ENCODE peak calls at places on chromosomes 4 and X, in six cellular contexts. W, R, D, P, S and A are unnamed samples.

GRCh38 chrX:8971116-8971515 is 62.8 kb downstream of the FAM9B start:
- DNase-seq in W (no peak), R (no peak), D (no peak), P (peak), S (peak), A (peak)

GRCh38 chr4:121827851-121828250 is 4.2 kb upstream of the CCNA2 start:
- DNase-seq in W (no peak), R (no peak), D (no peak), P (peak), S (no peak), A (peak)

GRCh38 chr4:40553995-40554394 is 75.7 kb downstream of the RBM47 start:
- DNase-seq in W (no peak), R (no peak), D (no peak), P (no peak), S (peak), A (no peak)

GRCh38 chrX:133335027-133335426 is 80.3 kb downstream of the GPC4 start:
- DNase-seq in W (no peak), R (peak), D (peak), P (peak), S (peak), A (peak)

GRCh38 chr4:153929651-153930050 is 140.8 kb upstream of the SFRP2 start:
- DNase-seq in W (no peak), R (no peak), D (no peak), P (peak), S (no peak), A (no peak)

GRCh38 chrX:134418317-134419113 is 41.5 kb upstream of the HPRT1 start:
- DNase-seq in W (no peak), R (peak), D (no peak), P (peak), S (no peak), A (no peak)

GRCh38 chrX:47573334-47574095 is 8.7 kb upstream of the TIMP1 start:
- DNase-seq in W (no peak), R (peak), D (peak), P (peak), S (no peak), A (no peak)

GRCh38 chr4:164396439-164396838 is 357.5 kb upstream of the SMIM31 start:
- DNase-seq in W (no peak), R (no peak), D (no peak), P (peak), S (no peak), A (peak)

GRCh38 chr4:173257732-173258717 is 76.1 kb downstream of the HMGB2 start:
- DNase-seq in W (peak), R (peak), D (peak), P (peak), S (peak), A (peak)

GRCh38 chrX:129525162-129525561 is 1.9 kb upstream of the SMARCA1 start:
- DNase-seq in W (no peak), R (no peak), D (no peak), P (no peak), S (no peak), A (no peak)

GRCh38 chrX:39000802-39001201 is 199.5 kb downstream of the MID1IP1 start:
- DNase-seq in W (no peak), R (no peak), D (no peak), P (no peak), S (no peak), A (no peak)

GRCh38 chr4:128582319-128582948 is 227.1 kb upstream of the JADE1 start:
- DNase-seq in W (no peak), R (no peak), D (no peak), P (no peak), S (no peak), A (no peak)

GRCh38 chr4:107243141-107243779 is 207.1 kb upstream of the DKK2 start:
- DNase-seq in W (no peak), R (no peak), D (peak), P (peak), S (no peak), A (no peak)

GRCh38 chrX:78831523-78831922 is 84.0 kb downstream of the LPAR4 start:
- DNase-seq in W (no peak), R (no peak), D (no peak), P (no peak), S (no peak), A (no peak)

GRCh38 chrX:143240658-143241057 is 214.9 kb downstream of the SPANXN4 start:
- DNase-seq in W (no peak), R (no peak), D (no peak), P (no peak), S (no peak), A (no peak)

GRCh38 chr4:100042235-100042634 is 92.2 kb upstream of the H2AZ1 start:
- DNase-seq in W (no peak), R (no peak), D (no peak), P (no peak), S (no peak), A (no peak)

GRCh38 chr4:186002853-186003252 is 66.1 kb upstream of the TLR3 start:
- DNase-seq in W (no peak), R (no peak), D (no peak), P (no peak), S (no peak), A (no peak)

GRCh38 chr4:146428298-146428697 is 93.4 kb downstream of the SLC10A7 start:
- DNase-seq in W (no peak), R (no peak), D (no peak), P (no peak), S (peak), A (no peak)

GRCh38 chrX:76253432-76253831 is 80.6 kb downstream of the PBDC1 start:
- DNase-seq in W (no peak), R (peak), D (peak), P (peak), S (no peak), A (peak)

GRCh38 chrX:68685722-68686683 is 38.5 kb downstream of the STARD8 start:
- DNase-seq in W (peak), R (no peak), D (peak), P (no peak), S (no peak), A (peak)

GRCh38 chrX:135625995-135626394 is 87.4 kb upstream of the CT45A1 start:
- DNase-seq in W (no peak), R (peak), D (no peak), P (no peak), S (no peak), A (peak)

GRCh38 chrX:18931972-18932371 is 51.9 kb downstream of the PHKA2 start:
- DNase-seq in W (no peak), R (no peak), D (no peak), P (peak), S (peak), A (peak)

GRCh38 chrX:37817176-37817575 is 30.2 kb downstream of the DYNLT3 start:
- DNase-seq in W (no peak), R (no peak), D (no peak), P (no peak), S (no peak), A (no peak)

GRCh38 chrX:130887392-130887791 is 15.6 kb downstream of the ENOX2 start:
- DNase-seq in W (no peak), R (no peak), D (no peak), P (no peak), S (peak), A (no peak)

GRCh38 chr4:48093949-48094550 is 40.0 kb downstream of the TXK start:
- DNase-seq in W (no peak), R (no peak), D (no peak), P (peak), S (no peak), A (peak)

GRCh38 chr4:43325220-43325967 is 432.9 kb downstream of the GRXCR1 start:
- DNase-seq in W (no peak), R (no peak), D (no peak), P (no peak), S (no peak), A (no peak)

GRCh38 chr4:176193898-176194297 is 1.5 kb downstream of the SPATA4 start:
- DNase-seq in W (no peak), R (no peak), D (no peak), P (no peak), S (no peak), A (no peak)

GRCh38 chr4:56821394-56822263 is at the start of gene SPINK2:
- DNase-seq in W (peak), R (peak), D (no peak), P (no peak), S (peak), A (peak)

GRCh38 chr4:33924239-33924638 is 2320.1 kb downstream of the ARAP2 start:
- DNase-seq in W (no peak), R (peak), D (no peak), P (peak), S (no peak), A (peak)

GRCh38 chr4:76990288-76991080 is 40.9 kb downstream of the SEPTIN11 start:
- DNase-seq in W (no peak), R (no peak), D (no peak), P (peak), S (no peak), A (peak)

GRCh38 chrX:38796926-38797325 is 4.3 kb upstream of the MID1IP1 start:
- DNase-seq in W (no peak), R (no peak), D (no peak), P (no peak), S (no peak), A (no peak)